ENCODE peak calls at places on chromosome 12, in seven cellular contexts. One of them, this sample, is unnamed.

GRCh38 chr12:47591795-47592194 is 114.0 kb downstream of the RPAP3 start:
- DNase-seq in GM03348: no peak
- DNase-seq in head of caudate nucleus: no peak
- DNase-seq in GM10248: no peak
- DNase-seq in HT1080: no peak
- DNase-seq in sciatic nerve: no peak
- DNase-seq in HS-27A: no peak
- DNase-seq in this sample: no peak

GRCh38 chr12:873954-874353 is 75.5 kb downstream of the RAD52 start:
- DNase-seq in GM03348: no peak
- DNase-seq in head of caudate nucleus: no peak
- DNase-seq in GM10248: no peak
- DNase-seq in HT1080: peak
- DNase-seq in sciatic nerve: no peak
- DNase-seq in HS-27A: no peak
- DNase-seq in this sample: no peak

GRCh38 chr12:30067156-30067555 is 283.4 kb upstream of the TMTC1 start:
- DNase-seq in GM03348: peak
- DNase-seq in head of caudate nucleus: no peak
- DNase-seq in GM10248: no peak
- DNase-seq in HT1080: no peak
- DNase-seq in sciatic nerve: no peak
- DNase-seq in HS-27A: no peak
- DNase-seq in this sample: no peak

GRCh38 chr12:52918351-52918750 is 13.5 kb upstream of the KRT8 start:
- DNase-seq in GM03348: no peak
- DNase-seq in head of caudate nucleus: no peak
- DNase-seq in GM10248: no peak
- DNase-seq in HT1080: no peak
- DNase-seq in sciatic nerve: no peak
- DNase-seq in HS-27A: no peak
- DNase-seq in this sample: no peak

GRCh38 chr12:82186282-82186681 is 171.9 kb downstream of the CCDC59 start:
- DNase-seq in GM03348: no peak
- DNase-seq in head of caudate nucleus: no peak
- DNase-seq in GM10248: no peak
- DNase-seq in HT1080: no peak
- DNase-seq in sciatic nerve: no peak
- DNase-seq in HS-27A: no peak
- DNase-seq in this sample: no peak

GRCh38 chr12:116368196-116369194 is 91.0 kb upstream of the MED13L start:
- DNase-seq in GM03348: no peak
- DNase-seq in head of caudate nucleus: no peak
- DNase-seq in GM10248: no peak
- DNase-seq in HT1080: no peak
- DNase-seq in sciatic nerve: no peak
- DNase-seq in HS-27A: no peak
- DNase-seq in this sample: no peak

GRCh38 chr12:107765316-107765715 is 4.4 kb upstream of the PRDM4 start:
- DNase-seq in GM03348: no peak
- DNase-seq in head of caudate nucleus: no peak
- DNase-seq in GM10248: no peak
- DNase-seq in HT1080: no peak
- DNase-seq in sciatic nerve: no peak
- DNase-seq in HS-27A: no peak
- DNase-seq in this sample: no peak

GRCh38 chr12:58268080-58268479 is 326.7 kb downstream of the ATP23 start:
- DNase-seq in GM03348: peak
- DNase-seq in head of caudate nucleus: no peak
- DNase-seq in GM10248: no peak
- DNase-seq in HT1080: no peak
- DNase-seq in sciatic nerve: no peak
- DNase-seq in HS-27A: no peak
- DNase-seq in this sample: no peak

GRCh38 chr12:104381721-104382480 is 74.8 kb upstream of the CHST11 start:
- DNase-seq in GM03348: peak
- DNase-seq in head of caudate nucleus: peak
- DNase-seq in GM10248: peak
- DNase-seq in HT1080: peak
- DNase-seq in sciatic nerve: peak
- DNase-seq in HS-27A: peak
- DNase-seq in this sample: peak

GRCh38 chr12:57511161-57511560 is 9.2 kb downstream of the DDIT3 start:
- DNase-seq in GM03348: no peak
- DNase-seq in head of caudate nucleus: no peak
- DNase-seq in GM10248: no peak
- DNase-seq in HT1080: no peak
- DNase-seq in sciatic nerve: no peak
- DNase-seq in HS-27A: no peak
- DNase-seq in this sample: no peak

GRCh38 chr12:56636118-56636674 is 6.1 kb upstream of the BAZ2A start:
- DNase-seq in GM03348: peak
- DNase-seq in head of caudate nucleus: peak
- DNase-seq in GM10248: peak
- DNase-seq in HT1080: peak
- DNase-seq in sciatic nerve: peak
- DNase-seq in HS-27A: peak
- DNase-seq in this sample: peak

GRCh38 chr12:124480469-124481256 is 86.7 kb downstream of the NCOR2 start:
- DNase-seq in GM03348: no peak
- DNase-seq in head of caudate nucleus: no peak
- DNase-seq in GM10248: peak
- DNase-seq in HT1080: no peak
- DNase-seq in sciatic nerve: no peak
- DNase-seq in HS-27A: no peak
- DNase-seq in this sample: peak

GRCh38 chr12:80041691-80042090 is 57.6 kb upstream of the OTOGL start:
- DNase-seq in GM03348: peak
- DNase-seq in head of caudate nucleus: no peak
- DNase-seq in GM10248: no peak
- DNase-seq in HT1080: peak
- DNase-seq in sciatic nerve: no peak
- DNase-seq in HS-27A: no peak
- DNase-seq in this sample: peak

GRCh38 chr12:114982760-114983159 is 298.8 kb upstream of the TBX3 start:
- DNase-seq in GM03348: no peak
- DNase-seq in head of caudate nucleus: no peak
- DNase-seq in GM10248: no peak
- DNase-seq in HT1080: peak
- DNase-seq in sciatic nerve: no peak
- DNase-seq in HS-27A: no peak
- DNase-seq in this sample: no peak

GRCh38 chr12:112962561-112962960 is 15.8 kb upstream of the OAS2 start:
- DNase-seq in GM03348: no peak
- DNase-seq in head of caudate nucleus: no peak
- DNase-seq in GM10248: no peak
- DNase-seq in HT1080: no peak
- DNase-seq in sciatic nerve: no peak
- DNase-seq in HS-27A: no peak
- DNase-seq in this sample: no peak

GRCh38 chr12:54217774-54218221 is 29.0 kb upstream of the SMUG1 start:
- DNase-seq in GM03348: no peak
- DNase-seq in head of caudate nucleus: peak
- DNase-seq in GM10248: no peak
- DNase-seq in HT1080: no peak
- DNase-seq in sciatic nerve: no peak
- DNase-seq in HS-27A: no peak
- DNase-seq in this sample: no peak

GRCh38 chr12:54006700-54007220 is 2.0 kb upstream of the HOXC8 start:
- DNase-seq in GM03348: no peak
- DNase-seq in head of caudate nucleus: no peak
- DNase-seq in GM10248: no peak
- DNase-seq in HT1080: no peak
- DNase-seq in sciatic nerve: no peak
- DNase-seq in HS-27A: no peak
- DNase-seq in this sample: no peak

GRCh38 chr12:88638388-88638787 is 58.1 kb upstream of the KITLG start:
- DNase-seq in GM03348: no peak
- DNase-seq in head of caudate nucleus: no peak
- DNase-seq in GM10248: no peak
- DNase-seq in HT1080: no peak
- DNase-seq in sciatic nerve: no peak
- DNase-seq in HS-27A: no peak
- DNase-seq in this sample: no peak

GRCh38 chr12:32390572-32391219 is 8.7 kb upstream of the FGD4 start:
- DNase-seq in GM03348: peak
- DNase-seq in head of caudate nucleus: peak
- DNase-seq in GM10248: peak
- DNase-seq in HT1080: no peak
- DNase-seq in sciatic nerve: no peak
- DNase-seq in HS-27A: no peak
- DNase-seq in this sample: no peak

GRCh38 chr12:53065975-53066593 is 13.1 kb downstream of the SPRYD3 start:
- DNase-seq in GM03348: peak
- DNase-seq in head of caudate nucleus: peak
- DNase-seq in GM10248: peak
- DNase-seq in HT1080: peak
- DNase-seq in sciatic nerve: peak
- DNase-seq in HS-27A: no peak
- DNase-seq in this sample: peak

GRCh38 chr12:5096241-5096880 is 52.7 kb downstream of the KCNA5 start:
- DNase-seq in GM03348: peak
- DNase-seq in head of caudate nucleus: no peak
- DNase-seq in GM10248: no peak
- DNase-seq in HT1080: peak
- DNase-seq in sciatic nerve: no peak
- DNase-seq in HS-27A: peak
- DNase-seq in this sample: peak

GRCh38 chr12:26571539-26571938 is 261.5 kb downstream of the ITPR2 start:
- DNase-seq in GM03348: no peak
- DNase-seq in head of caudate nucleus: no peak
- DNase-seq in GM10248: no peak
- DNase-seq in HT1080: no peak
- DNase-seq in sciatic nerve: no peak
- DNase-seq in HS-27A: no peak
- DNase-seq in this sample: no peak

GRCh38 chr12:124442772-124443445 is 124.5 kb downstream of the NCOR2 start:
- DNase-seq in GM03348: peak
- DNase-seq in head of caudate nucleus: no peak
- DNase-seq in GM10248: no peak
- DNase-seq in HT1080: no peak
- DNase-seq in sciatic nerve: no peak
- DNase-seq in HS-27A: no peak
- DNase-seq in this sample: no peak

GRCh38 chr12:67786086-67786485 is 137.5 kb downstream of the DYRK2 start:
- DNase-seq in GM03348: no peak
- DNase-seq in head of caudate nucleus: no peak
- DNase-seq in GM10248: no peak
- DNase-seq in HT1080: no peak
- DNase-seq in sciatic nerve: no peak
- DNase-seq in HS-27A: no peak
- DNase-seq in this sample: no peak

GRCh38 chr12:120206228-120206627 is 5.3 kb upstream of the RPLP0 start:
- DNase-seq in GM03348: no peak
- DNase-seq in head of caudate nucleus: no peak
- DNase-seq in GM10248: no peak
- DNase-seq in HT1080: no peak
- DNase-seq in sciatic nerve: no peak
- DNase-seq in HS-27A: no peak
- DNase-seq in this sample: no peak

GRCh38 chr12:1606021-1606622 is 11.7 kb upstream of the FBXL14 start:
- DNase-seq in GM03348: peak
- DNase-seq in head of caudate nucleus: peak
- DNase-seq in GM10248: peak
- DNase-seq in HT1080: peak
- DNase-seq in sciatic nerve: peak
- DNase-seq in HS-27A: peak
- DNase-seq in this sample: peak

GRCh38 chr12:128259556-128260070 is 7.4 kb upstream of the TMEM132C start:
- DNase-seq in GM03348: no peak
- DNase-seq in head of caudate nucleus: peak
- DNase-seq in GM10248: no peak
- DNase-seq in HT1080: peak
- DNase-seq in sciatic nerve: peak
- DNase-seq in HS-27A: no peak
- DNase-seq in this sample: no peak

GRCh38 chr12:13127476-13127875 is 24.0 kb upstream of the GSG1 start:
- DNase-seq in GM03348: no peak
- DNase-seq in head of caudate nucleus: no peak
- DNase-seq in GM10248: no peak
- DNase-seq in HT1080: no peak
- DNase-seq in sciatic nerve: no peak
- DNase-seq in HS-27A: no peak
- DNase-seq in this sample: no peak

GRCh38 chr12:12786371-12786715 is 884 bp downstream of the APOLD1 start:
- DNase-seq in GM03348: no peak
- DNase-seq in head of caudate nucleus: no peak
- DNase-seq in GM10248: no peak
- DNase-seq in HT1080: no peak
- DNase-seq in sciatic nerve: no peak
- DNase-seq in HS-27A: no peak
- DNase-seq in this sample: no peak

GRCh38 chr12:77115471-77115870 is 50.1 kb upstream of the E2F7 start:
- DNase-seq in GM03348: no peak
- DNase-seq in head of caudate nucleus: no peak
- DNase-seq in GM10248: no peak
- DNase-seq in HT1080: no peak
- DNase-seq in sciatic nerve: no peak
- DNase-seq in HS-27A: no peak
- DNase-seq in this sample: no peak

GRCh38 chr12:103779410-103780092 is 61.5 kb downstream of the NT5DC3 start:
- DNase-seq in GM03348: peak
- DNase-seq in head of caudate nucleus: no peak
- DNase-seq in GM10248: no peak
- DNase-seq in HT1080: no peak
- DNase-seq in sciatic nerve: no peak
- DNase-seq in HS-27A: peak
- DNase-seq in this sample: peak

GRCh38 chr12:52203126-52203921 is 11.5 kb upstream of the KRT80 start:
- DNase-seq in GM03348: peak
- DNase-seq in head of caudate nucleus: peak
- DNase-seq in GM10248: no peak
- DNase-seq in HT1080: peak
- DNase-seq in sciatic nerve: peak
- DNase-seq in HS-27A: no peak
- DNase-seq in this sample: peak

GRCh38 chr12:50922820-50923219 is 29.5 kb upstream of the HIGD1C start:
- DNase-seq in GM03348: peak
- DNase-seq in head of caudate nucleus: peak
- DNase-seq in GM10248: no peak
- DNase-seq in HT1080: no peak
- DNase-seq in sciatic nerve: no peak
- DNase-seq in HS-27A: no peak
- DNase-seq in this sample: peak